ENCODE peak calls at places on chromosomes 5 and 9, in ten cellular contexts. F is HFFc6, T is natural killer cell, I is OCI-LY7, R is neural progenitor cell, A is WTC11, L is HCT116, S is MM.1S, V is hepatocyte, J is bronchial epithelial cell. N is an unnamed sample.
A peak's percentile ranks its signal among the peaks of the same experiment; 100 is the strongest.

GRCh38 chr9:15729507-15729906 is 176.7 kb downstream of the CCDC171 start:
- DNase-seq in F (no peak), T (no peak), I (no peak), R (no peak), A (no peak), L (no peak), S (no peak), V (no peak), J (no peak), N (no peak)

GRCh38 chr5:82910905-82911304 is 166.3 kb downstream of the TMEM167A start:
- DNase-seq in F (no peak), T (no peak), I (no peak), R (no peak), A (no peak), L (no peak), S (no peak), V (no peak), J (no peak), N (no peak)

GRCh38 chr5:108418172-108418571 is 36.3 kb upstream of the FBXL17 start:
- DNase-seq in F (no peak), T (no peak), I (no peak), R (no peak), A (no peak), L (no peak), S (no peak), V (no peak), J (no peak), N (no peak)

GRCh38 chr5:118903010-118903409 is 85.3 kb downstream of the DTWD2 start:
- DNase-seq in F (no peak), T (no peak), I (no peak), R (no peak), A (no peak), L (no peak), S (no peak), V (no peak), J (no peak), N (no peak)

GRCh38 chr9:126327016-126327749 is 554 bp downstream of the MVB12B start:
- DNase-seq in F (no peak), T (no peak), I (peak; percentile 5), R (peak; percentile 34), A (peak; percentile 32), L (no peak), S (peak; percentile 15), V (no peak), J (no peak), N (no peak)

GRCh38 chr5:156850206-156850751 is at the start of gene PPP1R2B:
- DNase-seq in F (no peak), T (no peak), I (no peak), R (no peak), A (no peak), L (no peak), S (no peak), V (no peak), J (no peak), N (no peak)

GRCh38 chr9:79256691-79257213 is 315.0 kb upstream of the TLE4 start:
- DNase-seq in F (peak; percentile 53), T (no peak), I (no peak), R (peak; percentile 82), A (no peak), L (no peak), S (no peak), V (peak; percentile 34), J (no peak), N (no peak)

GRCh38 chr9:10208691-10209069 is 404.1 kb downstream of the PTPRD start:
- DNase-seq in F (no peak), T (no peak), I (peak; percentile 2), R (no peak), A (no peak), L (no peak), S (no peak), V (no peak), J (no peak), N (no peak)

GRCh38 chr5:10374032-10374431 is 20.5 kb downstream of the MARCHF6 start:
- DNase-seq in F (no peak), T (no peak), I (no peak), R (no peak), A (no peak), L (no peak), S (no peak), V (no peak), J (no peak), N (no peak)

GRCh38 chr5:171673328-171673727 is 112.3 kb upstream of the SMIM23 start:
- DNase-seq in F (no peak), T (no peak), I (no peak), R (no peak), A (no peak), L (no peak), S (no peak), V (no peak), J (no peak), N (peak; percentile 35)

DNA sequence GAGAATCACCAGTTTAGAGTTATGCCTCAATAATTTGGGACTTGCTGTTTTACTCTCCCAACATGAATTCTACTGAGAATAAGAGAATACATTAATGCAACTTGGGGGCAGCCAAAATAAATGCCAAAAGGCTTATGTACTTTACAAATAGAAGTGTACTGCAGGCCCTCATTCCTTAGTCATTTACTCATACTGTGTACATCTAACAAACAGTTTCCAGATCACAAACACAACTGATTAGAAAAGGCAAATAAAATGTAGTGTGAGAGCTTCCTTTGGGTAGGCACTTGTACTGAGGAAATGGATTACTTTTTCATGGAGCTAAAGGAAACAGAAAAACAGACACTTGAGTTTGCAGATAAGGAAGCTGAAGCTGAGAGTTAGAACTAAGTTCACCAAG is 12.6 kb downstream of the ANKDD1B start:
- DNase-seq in F (peak; percentile 16), T (no peak), I (no peak), R (no peak), A (no peak), L (no peak), S (no peak), V (no peak), J (peak; percentile 70), N (no peak)
- TF ChIP-seq CTCF in F (no peak), T (no peak), I (no peak), R (no peak), A (no peak), L (no peak), S (no peak), V (no peak), J (no peak), N (no peak)

GRCh38 chr9:132201780-132202703 is 40.2 kb downstream of the NTNG2 start:
- DNase-seq in F (no peak), T (no peak), I (no peak), R (peak; percentile 40), A (no peak), L (no peak), S (no peak), V (no peak), J (no peak), N (no peak)
- TF ChIP-seq CTCF in F (no peak), T (no peak), I (peak; percentile 17), R (no peak), A (no peak), L (no peak), S (no peak), V (no peak), J (no peak), N (no peak)

GRCh38 chr9:17315341-17315740 is 180.5 kb downstream of the CNTLN start:
- DNase-seq in F (peak; percentile 10), T (no peak), I (no peak), R (no peak), A (no peak), L (no peak), S (no peak), V (no peak), J (no peak), N (no peak)
- TF ChIP-seq CTCF in F (no peak), T (no peak), I (no peak), R (no peak), A (no peak), L (no peak), S (no peak), V (no peak), J (no peak), N (no peak)

DNA sequence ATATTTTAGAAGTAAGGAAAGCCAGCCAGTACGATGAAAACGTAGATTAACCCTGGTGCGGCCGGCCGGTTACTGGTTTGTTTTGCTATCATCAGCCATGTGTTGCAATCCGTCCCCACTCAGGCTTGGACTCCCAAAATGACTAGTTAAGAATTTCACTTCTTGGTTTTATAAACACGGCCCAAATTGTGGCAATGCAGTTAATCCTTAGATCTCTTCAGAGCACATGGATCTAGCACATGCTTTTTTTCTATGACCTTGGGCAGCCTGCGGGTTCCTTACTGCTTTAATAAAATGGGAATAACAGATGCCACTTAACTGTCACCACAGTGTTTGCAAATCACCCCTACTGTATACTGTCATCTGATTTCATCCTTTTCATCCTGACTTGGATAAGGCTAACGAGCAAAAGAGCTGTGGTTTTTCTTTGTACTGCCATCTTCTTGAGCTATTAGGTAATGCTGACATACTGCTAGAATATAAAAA is 1.5 kb downstream of the NDFIP1 start:
- DNase-seq in F (peak; percentile 20), T (no peak), I (peak; percentile 40), R (no peak), A (no peak), L (no peak), S (no peak), V (no peak), J (no peak), N (peak; percentile 58)
- TF ChIP-seq CTCF in F (peak; percentile 34), T (no peak), I (peak; percentile 57), R (no peak), A (no peak), L (no peak), S (peak; percentile 26), V (peak; percentile 20), J (no peak), N (peak; percentile 14)

GRCh38 chr5:91499943-91500531 is 116.9 kb upstream of the ARRDC3 start:
- DNase-seq in F (peak; percentile 43), T (no peak), I (peak; percentile 47), R (peak; percentile 70), A (no peak), L (peak; percentile 42), S (peak; percentile 54), V (peak; percentile 62), J (peak; percentile 44), N (peak; percentile 60)
- TF ChIP-seq CTCF in F (peak; percentile 84), T (peak; percentile 91), I (peak; percentile 91), R (peak; percentile 82), A (peak; percentile 75), L (peak; percentile 37), S (peak; percentile 67), V (peak; percentile 84), J (peak; percentile 39), N (peak; percentile 47)

DNA sequence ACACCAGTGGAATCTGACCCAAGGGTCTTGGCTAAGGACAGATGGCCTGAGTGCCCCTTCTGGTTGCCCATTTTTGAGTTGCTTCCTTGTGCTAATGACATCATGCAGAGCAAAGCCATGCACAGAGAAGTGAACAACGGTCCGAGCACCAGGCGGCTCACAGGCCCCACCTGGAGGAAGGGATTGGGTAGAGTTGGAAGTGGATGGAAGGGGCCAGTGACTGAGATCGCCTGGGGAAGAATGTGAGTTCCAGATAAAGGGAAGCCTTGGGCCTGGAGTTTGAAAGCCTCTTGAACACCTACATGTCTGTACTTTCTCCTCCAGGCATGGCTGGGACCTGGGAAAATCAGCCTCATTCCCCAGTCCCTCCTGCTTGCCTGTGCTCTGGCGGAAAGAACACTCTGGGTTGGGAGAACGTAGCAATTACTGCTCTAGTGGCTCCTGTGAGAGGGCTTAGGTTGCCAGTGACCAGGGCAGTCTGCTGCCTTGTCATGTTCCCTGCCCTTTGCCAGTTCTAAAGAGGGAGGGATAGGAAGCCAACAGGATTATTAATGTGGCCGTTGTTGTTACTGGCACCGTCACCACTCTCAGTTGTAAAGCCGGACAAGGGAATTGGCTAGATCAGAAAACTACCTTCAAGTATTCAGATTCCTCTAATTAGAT is 62.5 kb upstream of the PTPN3 start:
- DNase-seq in F (no peak), T (no peak), I (no peak), R (peak; percentile 57), A (peak; percentile 53), L (peak; percentile 22), S (no peak), V (peak; percentile 10), J (peak; percentile 24), N (no peak)
- TF ChIP-seq CTCF in F (peak; percentile 26), T (no peak), I (no peak), R (peak; percentile 58), A (no peak), L (peak; percentile 57), S (no peak), V (peak; percentile 3), J (peak; percentile 27), N (no peak)